ENCODE peak calls at places on chromosomes 16 and 17, in eight cellular contexts. J is Calu3, N is body of pancreas, L is glutamatergic neuron, G is H9, I is fibroblast of lung, U is nephron progenitor cell, D is AG10803. Z is an unnamed sample.

GRCh38 chr17:48997103-48997826 is at the start of gene IGF2BP1:
- DNase-seq in J (peak), N (no peak), L (peak), G (peak), I (peak), U (peak), D (peak), Z (peak)

GRCh38 chr16:68417711-68418301 is 30.5 kb downstream of the SMPD3 start:
- DNase-seq in J (peak), N (peak), L (no peak), G (no peak), I (no peak), U (no peak), D (no peak), Z (no peak)

GRCh38 chr16:23858496-23859062 is 22.8 kb downstream of the PRKCB start:
- DNase-seq in J (no peak), N (no peak), L (no peak), G (no peak), I (no peak), U (no peak), D (peak), Z (no peak)

GRCh38 chr16:57270221-57271062 is 14.0 kb downstream of the PLLP start:
- DNase-seq in J (no peak), N (no peak), L (peak), G (no peak), I (no peak), U (no peak), D (no peak), Z (peak)

GRCh38 chr17:55466671-55467070 is 44.6 kb downstream of the SMIM36 start:
- DNase-seq in J (no peak), N (no peak), L (no peak), G (peak), I (no peak), U (no peak), D (no peak), Z (no peak)

GRCh38 chr16:88739139-88739974 is 33.1 kb downstream of the CTU2 start:
- DNase-seq in J (no peak), N (no peak), L (no peak), G (no peak), I (no peak), U (no peak), D (no peak), Z (no peak)

GRCh38 chr17:80882323-80882722 is 109.3 kb upstream of the CHMP6 start:
- DNase-seq in J (no peak), N (no peak), L (no peak), G (no peak), I (no peak), U (no peak), D (no peak), Z (no peak)

GRCh38 chr16:88924834-88925539 is 52.0 kb downstream of the CBFA2T3 start:
- DNase-seq in J (peak), N (peak), L (peak), G (peak), I (peak), U (peak), D (peak), Z (peak)

GRCh38 chr17:15649861-15650391 is 30.4 kb upstream of the FBXW10B start:
- DNase-seq in J (peak), N (peak), L (no peak), G (no peak), I (peak), U (no peak), D (peak), Z (no peak)

GRCh38 chr17:83203073-83203471 is 123.7 kb downstream of the METRNL start:
- DNase-seq in J (no peak), N (no peak), L (no peak), G (no peak), I (peak), U (no peak), D (peak), Z (no peak)

GRCh38 chr16:19559242-19559910 is 3.9 kb downstream of the VPS35L start:
- DNase-seq in J (peak), N (no peak), L (no peak), G (no peak), I (peak), U (peak), D (peak), Z (peak)

GRCh38 chr16:81408409-81408950 is 36.1 kb upstream of the CMIP start:
- DNase-seq in J (no peak), N (no peak), L (no peak), G (no peak), I (no peak), U (no peak), D (no peak), Z (no peak)

GRCh38 chr16:56355221-56355620 is 70.1 kb downstream of the AMFR start:
- DNase-seq in J (no peak), N (no peak), L (peak), G (no peak), I (no peak), U (no peak), D (no peak), Z (no peak)

GRCh38 chr16:28981517-28981916 is 3.3 kb upstream of the LAT start:
- DNase-seq in J (peak), N (no peak), L (peak), G (peak), I (no peak), U (peak), D (no peak), Z (peak)

GRCh38 chr16:53664724-53665345 is 38.8 kb downstream of the RPGRIP1L start:
- DNase-seq in J (no peak), N (no peak), L (no peak), G (no peak), I (peak), U (no peak), D (peak), Z (no peak)

GRCh38 chr17:700504-701094 is 14.0 kb downstream of the VPS53 start:
- DNase-seq in J (no peak), N (no peak), L (no peak), G (no peak), I (peak), U (no peak), D (peak), Z (peak)

GRCh38 chr17:40331743-40332641 is 23.0 kb downstream of the RARA start:
- DNase-seq in J (peak), N (peak), L (no peak), G (no peak), I (peak), U (no peak), D (peak), Z (no peak)

GRCh38 chr16:57508084-57508425 is 21.8 kb upstream of the DOK4 start:
- DNase-seq in J (no peak), N (no peak), L (no peak), G (no peak), I (no peak), U (no peak), D (no peak), Z (no peak)

GRCh38 chr17:72592242-72592966 is 471.6 kb downstream of the SOX9 start:
- DNase-seq in J (peak), N (peak), L (peak), G (peak), I (peak), U (peak), D (peak), Z (peak)

GRCh38 chr16:61897657-61898056 is 138.6 kb downstream of the CDH8 start:
- DNase-seq in J (no peak), N (no peak), L (no peak), G (no peak), I (no peak), U (no peak), D (no peak), Z (no peak)

GRCh38 chr16:17476414-17477259 is 5.9 kb upstream of the XYLT1 start:
- DNase-seq in J (peak), N (peak), L (peak), G (peak), I (peak), U (peak), D (peak), Z (peak)

GRCh38 chr17:75404739-75405364 is 626 bp downstream of the GRB2 start:
- DNase-seq in J (peak), N (peak), L (peak), G (peak), I (no peak), U (peak), D (peak), Z (peak)

GRCh38 chr17:82285141-82285540 is 11.6 kb upstream of the CSNK1D start:
- DNase-seq in J (no peak), N (no peak), L (no peak), G (no peak), I (no peak), U (no peak), D (no peak), Z (no peak)

GRCh38 chr17:42311240-42312034 is 23.1 kb downstream of the STAT5A start:
- DNase-seq in J (no peak), N (peak), L (peak), G (peak), I (peak), U (peak), D (peak), Z (peak)

GRCh38 chr16:57049678-57050077 is 42.7 kb upstream of the CPNE2 start:
- DNase-seq in J (no peak), N (no peak), L (no peak), G (no peak), I (no peak), U (no peak), D (no peak), Z (no peak)

GRCh38 chr16:21989141-21989540 is 11.8 kb downstream of the PDZD9 start:
- DNase-seq in J (no peak), N (no peak), L (no peak), G (no peak), I (peak), U (no peak), D (peak), Z (no peak)

GRCh38 chr16:21986692-21987246 is 14.1 kb downstream of the PDZD9 start:
- DNase-seq in J (no peak), N (no peak), L (no peak), G (no peak), I (no peak), U (no peak), D (no peak), Z (no peak)

GRCh38 chr16:21990381-21990944 is 10.5 kb downstream of the PDZD9 start:
- DNase-seq in J (no peak), N (no peak), L (no peak), G (no peak), I (no peak), U (no peak), D (no peak), Z (no peak)

GRCh38 chr16:21985524-21985923 is 15.4 kb downstream of the PDZD9 start:
- DNase-seq in J (no peak), N (no peak), L (no peak), G (no peak), I (no peak), U (no peak), D (no peak), Z (no peak)

GRCh38 chr16:21987498-21987897 is 13.4 kb downstream of the PDZD9 start:
- DNase-seq in J (no peak), N (no peak), L (no peak), G (no peak), I (no peak), U (no peak), D (no peak), Z (no peak)
- TF ChIP-seq CTCF in J (no peak), N (no peak), L (no peak), G (no peak), I (no peak), U (no peak), D (no peak), Z (no peak)

GRCh38 chr16:66656547-66656946 is 40.0 kb downstream of the CMTM4 start:
- DNase-seq in J (no peak), N (no peak), L (no peak), G (no peak), I (no peak), U (no peak), D (no peak), Z (no peak)
- TF ChIP-seq CTCF in J (no peak), N (no peak), L (no peak), G (no peak), I (no peak), U (no peak), D (no peak), Z (no peak)

GRCh38 chr16:2842340-2843000 is 12.4 kb downstream of the ZG16B start:
- DNase-seq in J (no peak), N (peak), L (no peak), G (peak), I (peak), U (peak), D (no peak), Z (peak)
- TF ChIP-seq CTCF in J (peak), N (peak), L (peak), G (peak), I (peak), U (peak), D (peak), Z (peak)

GRCh38 chr17:50635720-50636144 is 1.1 kb downstream of the ABCC3 start:
- DNase-seq in J (no peak), N (no peak), L (no peak), G (no peak), I (no peak), U (no peak), D (no peak), Z (no peak)

GRCh38 chr17:50634123-50634914 is at the start of gene ABCC3:
- DNase-seq in J (peak), N (peak), L (peak), G (no peak), I (peak), U (peak), D (peak), Z (peak)

GRCh38 chr17:50633683-50634082 is 998 bp upstream of the ABCC3 start:
- DNase-seq in J (no peak), N (no peak), L (no peak), G (no peak), I (no peak), U (no peak), D (no peak), Z (no peak)

GRCh38 chr17:50636145-50636803 is 1.6 kb downstream of the ABCC3 start:
- DNase-seq in J (no peak), N (no peak), L (no peak), G (no peak), I (no peak), U (no peak), D (no peak), Z (no peak)

GRCh38 chr17:50634915-50635719 is 436 bp downstream of the ABCC3 start:
- DNase-seq in J (peak), N (peak), L (peak), G (no peak), I (no peak), U (peak), D (no peak), Z (peak)
- TF ChIP-seq CTCF in J (peak), N (no peak), L (no peak), G (peak), I (no peak), U (no peak), D (no peak), Z (peak)

GRCh38 chr16:46882940-46883307 is 1.2 kb upstream of the GPT2 start:
- DNase-seq in J (no peak), N (no peak), L (no peak), G (no peak), I (no peak), U (no peak), D (no peak), Z (no peak)

GRCh38 chr16:46884513-46885293 is 541 bp downstream of the GPT2 start:
- DNase-seq in J (no peak), N (peak), L (peak), G (no peak), I (no peak), U (peak), D (no peak), Z (peak)

GRCh38 chr16:46883690-46884512 is at the start of gene GPT2:
- DNase-seq in J (peak), N (peak), L (peak), G (peak), I (peak), U (peak), D (peak), Z (peak)

GRCh38 chr16:46883353-46883689 is 841 bp upstream of the GPT2 start:
- DNase-seq in J (peak), N (no peak), L (no peak), G (no peak), I (no peak), U (no peak), D (no peak), Z (peak)

GRCh38 chr16:46882304-46882939 is 1.7 kb upstream of the GPT2 start:
- DNase-seq in J (no peak), N (no peak), L (no peak), G (no peak), I (no peak), U (no peak), D (no peak), Z (no peak)
- TF ChIP-seq CTCF in J (no peak), N (no peak), L (no peak), G (no peak), I (no peak), U (no peak), D (no peak), Z (no peak)

GRCh38 chr17:62718420-62718819 is 89.7 kb downstream of the MARCHF10 start:
- DNase-seq in J (no peak), N (no peak), L (no peak), G (peak), I (peak), U (no peak), D (peak), Z (no peak)

GRCh38 chr17:62717589-62718342 is 90.3 kb downstream of the MRC2 start:
- DNase-seq in J (no peak), N (no peak), L (no peak), G (peak), I (no peak), U (no peak), D (no peak), Z (no peak)

GRCh38 chr17:62722625-62723024 is 85.5 kb downstream of the MARCHF10 start:
- DNase-seq in J (no peak), N (no peak), L (no peak), G (no peak), I (no peak), U (no peak), D (no peak), Z (no peak)

GRCh38 chr17:62719586-62719985 is 88.5 kb downstream of the MARCHF10 start:
- DNase-seq in J (no peak), N (no peak), L (no peak), G (no peak), I (no peak), U (no peak), D (no peak), Z (no peak)

GRCh38 chr17:62720126-62720850 is 87.8 kb downstream of the MARCHF10 start:
- DNase-seq in J (peak), N (no peak), L (no peak), G (peak), I (no peak), U (no peak), D (no peak), Z (peak)
- TF ChIP-seq CTCF in J (peak), N (no peak), L (peak), G (peak), I (peak), U (peak), D (peak), Z (peak)

GRCh38 chr16:55292491-55292890 is 31.5 kb upstream of the IRX6 start:
- DNase-seq in J (no peak), N (no peak), L (no peak), G (peak), I (no peak), U (no peak), D (no peak), Z (peak)

GRCh38 chr16:55291847-55292246 is 32.2 kb upstream of the IRX6 start:
- DNase-seq in J (no peak), N (no peak), L (no peak), G (no peak), I (no peak), U (no peak), D (no peak), Z (no peak)

GRCh38 chr16:55294947-55295346 is 29.1 kb upstream of the IRX6 start:
- DNase-seq in J (no peak), N (no peak), L (no peak), G (no peak), I (no peak), U (no peak), D (peak), Z (peak)

GRCh38 chr16:55297062-55297909 is 26.7 kb upstream of the IRX6 start:
- DNase-seq in J (peak), N (no peak), L (no peak), G (no peak), I (no peak), U (no peak), D (no peak), Z (no peak)

GRCh38 chr16:55294129-55294528 is 29.9 kb upstream of the IRX6 start:
- DNase-seq in J (no peak), N (no peak), L (no peak), G (no peak), I (no peak), U (no peak), D (no peak), Z (no peak)
- TF ChIP-seq CTCF in J (peak), N (no peak), L (no peak), G (peak), I (no peak), U (no peak), D (no peak), Z (peak)

GRCh38 chr17:10836966-10837599 is 804 bp downstream of the PIRT start:
- DNase-seq in J (no peak), N (peak), L (no peak), G (no peak), I (no peak), U (no peak), D (no peak), Z (no peak)
- TF ChIP-seq CTCF in J (no peak), N (no peak), L (no peak), G (no peak), I (no peak), U (no peak), D (no peak), Z (no peak)